ENCODE peak calls at places on chromosomes 3 and 15, in six cellular contexts. One of them, this sample, is unnamed.

GRCh38 chr3:195195321-195196209 is 75.4 kb downstream of the XXYLT1 start:
- DNase-seq in right lobe of liver: no peak
- DNase-seq in psoas muscle: peak; percentile 35
- DNase-seq in neuronal stem cell: peak; percentile 67
- DNase-seq in fibroblast of lung: no peak
- DNase-seq in BE2C: no peak
- DNase-seq in this sample: no peak

GRCh38 chr15:58348095-58348812 is 83.5 kb upstream of the LIPC start:
- DNase-seq in right lobe of liver: no peak
- DNase-seq in psoas muscle: no peak
- DNase-seq in neuronal stem cell: no peak
- DNase-seq in fibroblast of lung: no peak
- DNase-seq in BE2C: no peak
- DNase-seq in this sample: no peak

GRCh38 chr3:171446801-171447578 is 13.2 kb downstream of the TNIK start:
- DNase-seq in right lobe of liver: no peak
- DNase-seq in psoas muscle: no peak
- DNase-seq in neuronal stem cell: no peak
- DNase-seq in fibroblast of lung: peak; percentile 84
- DNase-seq in BE2C: peak; percentile 18
- DNase-seq in this sample: no peak

GRCh38 chr15:28260722-28261121 is 61.3 kb downstream of the HERC2 start:
- DNase-seq in right lobe of liver: no peak
- DNase-seq in psoas muscle: peak; percentile 69
- DNase-seq in neuronal stem cell: no peak
- DNase-seq in fibroblast of lung: no peak
- DNase-seq in BE2C: no peak
- DNase-seq in this sample: peak; percentile 13

GRCh38 chr3:98906230-98906629 is 4.7 kb upstream of the DCBLD2 start:
- DNase-seq in right lobe of liver: no peak
- DNase-seq in psoas muscle: no peak
- DNase-seq in neuronal stem cell: no peak
- DNase-seq in fibroblast of lung: peak; percentile 64
- DNase-seq in BE2C: no peak
- DNase-seq in this sample: no peak

GRCh38 chr3:29385056-29385455 is 104.2 kb downstream of the RBMS3 start:
- DNase-seq in right lobe of liver: no peak
- DNase-seq in psoas muscle: no peak
- DNase-seq in neuronal stem cell: no peak
- DNase-seq in fibroblast of lung: peak; percentile 18
- DNase-seq in BE2C: peak; percentile 52
- DNase-seq in this sample: no peak

GRCh38 chr3:195086341-195086740 is 184.6 kb downstream of the XXYLT1 start:
- DNase-seq in right lobe of liver: no peak
- DNase-seq in psoas muscle: peak; percentile 8
- DNase-seq in neuronal stem cell: no peak
- DNase-seq in fibroblast of lung: no peak
- DNase-seq in BE2C: peak; percentile 1
- DNase-seq in this sample: no peak

GRCh38 chr3:12393894-12394293 is 90.4 kb upstream of the TSEN2 start:
- DNase-seq in right lobe of liver: no peak
- DNase-seq in psoas muscle: no peak
- DNase-seq in neuronal stem cell: no peak
- DNase-seq in fibroblast of lung: peak; percentile 99
- DNase-seq in BE2C: no peak
- DNase-seq in this sample: no peak

GRCh38 chr15:58760385-58761009 is 10.6 kb upstream of the MINDY2 start:
- DNase-seq in right lobe of liver: no peak
- DNase-seq in psoas muscle: no peak
- DNase-seq in neuronal stem cell: no peak
- DNase-seq in fibroblast of lung: no peak
- DNase-seq in BE2C: no peak
- DNase-seq in this sample: no peak

GRCh38 chr3:122661633-122662032 is 19.0 kb upstream of the PARP14 start:
- DNase-seq in right lobe of liver: no peak
- DNase-seq in psoas muscle: no peak
- DNase-seq in neuronal stem cell: no peak
- DNase-seq in fibroblast of lung: no peak
- DNase-seq in BE2C: no peak
- DNase-seq in this sample: no peak

GRCh38 chr3:178483704-178484103 is 52.5 kb upstream of the KCNMB2 start:
- DNase-seq in right lobe of liver: no peak
- DNase-seq in psoas muscle: no peak
- DNase-seq in neuronal stem cell: no peak
- DNase-seq in fibroblast of lung: no peak
- DNase-seq in BE2C: no peak
- DNase-seq in this sample: no peak

GRCh38 chr15:71443538-71443937 is 328.3 kb downstream of the THSD4 start:
- DNase-seq in right lobe of liver: peak; percentile 56
- DNase-seq in psoas muscle: peak; percentile 68
- DNase-seq in neuronal stem cell: peak; percentile 50
- DNase-seq in fibroblast of lung: peak; percentile 60
- DNase-seq in BE2C: peak; percentile 70
- DNase-seq in this sample: peak; percentile 40

GRCh38 chr3:184937611-184938010 is 125.6 kb downstream of the VPS8 start:
- DNase-seq in right lobe of liver: no peak
- DNase-seq in psoas muscle: no peak
- DNase-seq in neuronal stem cell: no peak
- DNase-seq in fibroblast of lung: no peak
- DNase-seq in BE2C: peak; percentile 23
- DNase-seq in this sample: no peak

GRCh38 chr3:141076821-141077571 is 25.8 kb downstream of the SPSB4 start:
- DNase-seq in right lobe of liver: peak; percentile 52
- DNase-seq in psoas muscle: peak; percentile 69
- DNase-seq in neuronal stem cell: no peak
- DNase-seq in fibroblast of lung: peak; percentile 11
- DNase-seq in BE2C: peak; percentile 56
- DNase-seq in this sample: peak; percentile 52

GRCh38 chr3:141078200-141078599 is 27.1 kb downstream of the SPSB4 start:
- DNase-seq in right lobe of liver: no peak
- DNase-seq in psoas muscle: no peak
- DNase-seq in neuronal stem cell: no peak
- DNase-seq in fibroblast of lung: no peak
- DNase-seq in BE2C: no peak
- DNase-seq in this sample: no peak

GRCh38 chr3:141074529-141074928 is 23.4 kb downstream of the SPSB4 start:
- DNase-seq in right lobe of liver: peak; percentile 18
- DNase-seq in psoas muscle: no peak
- DNase-seq in neuronal stem cell: no peak
- DNase-seq in fibroblast of lung: no peak
- DNase-seq in BE2C: peak; percentile 5
- DNase-seq in this sample: no peak

GRCh38 chr3:141077631-141078030 is 26.5 kb downstream of the SPSB4 start:
- DNase-seq in right lobe of liver: no peak
- DNase-seq in psoas muscle: no peak
- DNase-seq in neuronal stem cell: no peak
- DNase-seq in fibroblast of lung: no peak
- DNase-seq in BE2C: no peak
- DNase-seq in this sample: no peak

DNA sequence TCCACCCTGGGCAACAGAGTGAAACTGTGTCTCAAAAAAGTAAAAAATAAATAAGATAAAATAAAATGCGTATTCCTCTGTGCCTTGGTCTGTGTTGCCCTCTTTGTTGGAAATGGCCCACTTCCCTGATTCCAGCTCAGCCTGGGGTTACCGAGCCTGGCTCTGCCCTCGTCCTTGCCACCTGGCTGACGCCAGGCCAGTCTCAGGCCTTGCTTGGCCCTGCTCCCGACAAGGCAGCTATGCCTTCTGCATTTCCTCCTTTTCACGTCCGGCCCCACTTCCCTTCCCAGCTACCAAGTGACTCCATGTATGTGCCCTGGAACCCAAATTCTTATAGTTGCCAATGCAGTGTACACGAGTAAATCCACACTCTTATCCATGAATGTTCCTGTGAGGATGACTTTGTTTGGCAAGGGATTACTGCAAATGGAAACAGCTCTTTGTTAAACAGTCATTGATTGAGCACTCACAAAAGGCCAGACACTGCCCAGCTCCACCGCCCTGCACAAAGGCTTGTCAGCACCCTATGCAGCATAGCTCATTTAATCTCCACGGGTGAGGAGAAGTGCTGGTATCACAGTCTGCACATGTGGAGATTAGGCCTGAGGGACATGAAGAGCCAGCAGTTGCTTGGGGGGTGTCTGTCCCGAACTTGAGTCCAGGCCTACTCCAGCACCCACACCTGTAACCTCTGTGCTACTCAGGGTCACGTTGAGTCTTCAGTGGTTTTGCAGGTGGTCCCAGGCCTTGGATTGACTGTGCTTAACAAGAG is 25.1 kb downstream of the SPSB4 start:
- DNase-seq in right lobe of liver: peak; percentile 43
- DNase-seq in psoas muscle: no peak
- DNase-seq in neuronal stem cell: peak; percentile 75
- DNase-seq in fibroblast of lung: no peak
- DNase-seq in BE2C: no peak
- DNase-seq in this sample: no peak
- H3K4me1 ChIP-seq in right lobe of liver: no peaks in the 10 kb centered on the region
- H3K4me1 ChIP-seq in psoas muscle: peaks cover 25% of the 10 kb centered on the region
- H3K4me1 ChIP-seq in neuronal stem cell: peaks cover 72% of the 10 kb centered on the region
- H3K4me1 ChIP-seq in fibroblast of lung: no peaks in the 10 kb centered on the region
- H3K4me1 ChIP-seq in BE2C: peaks cover 51% of the 10 kb centered on the region
- H3K4me1 ChIP-seq in this sample: peaks cover 16% of the 10 kb centered on the region

DNA sequence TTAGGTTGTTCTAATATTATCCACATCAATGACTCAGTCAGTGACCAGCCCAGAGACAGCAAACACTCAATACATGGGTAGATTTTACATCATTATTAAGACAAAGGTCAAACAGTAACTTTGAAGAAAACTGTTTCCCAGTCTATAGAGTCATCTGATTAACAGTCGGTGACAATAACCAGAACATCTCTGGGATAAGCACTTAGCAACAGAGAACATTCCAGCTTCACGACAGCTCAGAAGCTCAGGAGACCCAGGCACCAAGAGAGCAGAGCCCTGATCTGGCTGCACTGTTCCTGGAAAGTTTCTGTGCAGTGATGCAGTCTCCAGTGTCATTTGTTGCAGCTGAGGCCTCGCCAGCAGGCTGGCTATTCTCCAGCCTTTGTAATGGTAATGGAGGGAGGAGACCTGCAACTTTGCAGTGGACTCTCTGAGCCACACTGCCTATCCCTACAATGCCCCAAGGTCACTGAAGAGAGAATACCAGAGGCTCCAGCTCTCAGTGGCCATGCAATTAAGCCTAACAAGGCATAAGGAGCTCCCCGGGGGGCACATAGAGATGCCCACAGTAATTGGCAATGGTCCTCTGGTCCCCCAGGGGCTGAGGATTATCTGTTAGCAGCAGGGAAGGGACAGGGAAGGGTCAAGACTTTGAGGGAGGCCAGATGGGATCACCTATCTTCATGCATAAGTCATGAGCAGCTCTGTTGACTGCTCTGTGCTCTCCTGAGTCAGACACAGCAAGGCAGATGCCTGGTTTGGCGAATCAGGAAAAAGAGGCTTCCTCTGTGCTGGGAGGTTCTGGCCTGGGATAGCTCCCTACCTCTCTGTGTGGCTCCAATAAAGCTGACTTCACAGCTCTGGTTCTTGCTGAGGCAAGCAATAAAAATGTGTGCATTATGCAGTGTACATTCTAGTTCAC is 163.6 kb downstream of the CTNNB1 start:
- DNase-seq in right lobe of liver: no peak
- DNase-seq in psoas muscle: no peak
- DNase-seq in neuronal stem cell: peak; percentile 86
- DNase-seq in fibroblast of lung: peak; percentile 14
- DNase-seq in BE2C: peak; percentile 73
- DNase-seq in this sample: no peak
- H3K4me1 ChIP-seq in right lobe of liver: no peaks in the 10 kb centered on the region
- H3K4me1 ChIP-seq in psoas muscle: no peaks in the 10 kb centered on the region
- H3K4me1 ChIP-seq in neuronal stem cell: peaks cover 16% of the 10 kb centered on the region
- H3K4me1 ChIP-seq in fibroblast of lung: no peaks in the 10 kb centered on the region
- H3K4me1 ChIP-seq in BE2C: peaks cover 15% of the 10 kb centered on the region
- H3K4me1 ChIP-seq in this sample: peaks cover 12% of the 10 kb centered on the region

DNA sequence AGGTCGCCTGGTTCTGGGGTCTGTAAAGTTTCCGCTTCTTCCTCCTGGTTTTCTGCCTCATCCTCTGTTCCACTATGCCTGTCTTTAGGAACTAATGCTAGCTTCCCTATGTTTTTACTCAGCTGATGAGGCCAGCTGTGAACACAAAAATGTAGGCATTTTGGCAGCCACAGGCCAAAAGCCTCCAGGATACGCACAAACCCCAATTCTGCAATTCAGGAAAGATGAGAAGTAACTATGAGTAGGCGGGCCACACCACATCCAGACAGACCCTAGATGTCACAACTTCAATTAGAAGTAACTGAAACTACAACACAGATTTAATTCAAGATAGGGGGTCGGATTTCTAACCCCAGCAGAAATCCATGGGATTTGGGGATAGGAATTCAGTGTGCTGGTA is 11.9 kb downstream of the CA12 start:
- DNase-seq in right lobe of liver: no peak
- DNase-seq in psoas muscle: no peak
- DNase-seq in neuronal stem cell: no peak
- DNase-seq in fibroblast of lung: no peak
- DNase-seq in BE2C: no peak
- DNase-seq in this sample: no peak
- H3K4me1 ChIP-seq in right lobe of liver: no peaks in the 10 kb centered on the region
- H3K4me1 ChIP-seq in psoas muscle: peaks cover 23% of the 10 kb centered on the region
- H3K4me1 ChIP-seq in neuronal stem cell: peaks cover 7% of the 10 kb centered on the region
- H3K4me1 ChIP-seq in fibroblast of lung: peaks cover 34% of the 10 kb centered on the region
- H3K4me1 ChIP-seq in BE2C: no peaks in the 10 kb centered on the region
- H3K4me1 ChIP-seq in this sample: peaks cover 9% of the 10 kb centered on the region

DNA sequence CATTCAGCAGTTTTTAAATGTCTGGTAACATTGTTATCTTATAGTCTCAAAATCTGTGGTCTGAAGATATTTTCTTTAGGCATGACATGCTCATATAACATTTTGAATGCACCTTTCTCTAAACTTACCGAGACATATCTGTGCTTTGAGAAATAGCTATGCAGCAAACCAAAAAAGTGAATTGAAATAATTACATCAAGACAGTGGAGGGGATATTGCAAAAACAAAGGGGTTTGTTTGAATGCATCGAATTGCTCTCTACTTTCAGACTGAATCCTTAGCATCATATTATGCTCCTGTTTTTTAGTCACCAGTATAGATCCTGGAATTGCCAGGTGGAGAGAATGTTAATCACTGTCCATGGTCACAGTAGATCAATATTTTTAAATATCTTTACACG is 5.1 kb downstream of the ARPP21 start:
- DNase-seq in right lobe of liver: no peak
- DNase-seq in psoas muscle: no peak
- DNase-seq in neuronal stem cell: no peak
- DNase-seq in fibroblast of lung: no peak
- DNase-seq in BE2C: no peak
- DNase-seq in this sample: no peak
- H3K4me1 ChIP-seq in right lobe of liver: no peaks in the 10 kb centered on the region
- H3K4me1 ChIP-seq in psoas muscle: peaks cover 11% of the 10 kb centered on the region
- H3K4me1 ChIP-seq in neuronal stem cell: peaks cover 2% of the 10 kb centered on the region
- H3K4me1 ChIP-seq in fibroblast of lung: no peaks in the 10 kb centered on the region
- H3K4me1 ChIP-seq in BE2C: no peaks in the 10 kb centered on the region
- H3K4me1 ChIP-seq in this sample: peaks cover 5% of the 10 kb centered on the region

DNA sequence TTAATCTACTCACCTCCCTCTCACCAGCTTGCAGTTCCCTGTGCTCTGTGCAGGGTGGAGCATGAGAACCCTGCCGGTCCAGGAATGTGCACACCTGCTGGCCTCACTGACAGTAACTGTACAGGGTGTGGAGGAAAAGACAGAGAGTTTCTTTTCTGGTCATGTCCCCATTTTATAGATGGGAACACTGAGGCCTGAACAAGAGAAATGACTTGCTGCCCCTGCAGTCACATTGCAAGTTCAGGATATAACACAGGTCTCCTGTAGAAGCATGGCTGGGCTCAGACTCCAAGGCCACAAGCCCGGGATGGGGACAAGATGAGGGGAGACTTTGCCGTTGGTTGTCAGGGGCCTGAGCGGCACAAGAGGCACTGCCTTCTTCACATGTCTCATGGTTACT is 23.3 kb downstream of the SLC28A1 start:
- DNase-seq in right lobe of liver: no peak
- DNase-seq in psoas muscle: no peak
- DNase-seq in neuronal stem cell: no peak
- DNase-seq in fibroblast of lung: no peak
- DNase-seq in BE2C: no peak
- DNase-seq in this sample: no peak
- H3K4me1 ChIP-seq in right lobe of liver: peaks cover 20% of the 10 kb centered on the region
- H3K4me1 ChIP-seq in psoas muscle: peaks cover 45% of the 10 kb centered on the region
- H3K4me1 ChIP-seq in neuronal stem cell: no peaks in the 10 kb centered on the region
- H3K4me1 ChIP-seq in fibroblast of lung: peaks cover 6% of the 10 kb centered on the region
- H3K4me1 ChIP-seq in BE2C: peaks cover 10% of the 10 kb centered on the region
- H3K4me1 ChIP-seq in this sample: peaks cover 28% of the 10 kb centered on the region